ENCODE peak calls at places on chromosomes 3 and 15, in four cellular contexts. G is K562, R is HepG2, C is GM12878. M is an unnamed sample.
A peak's percentile ranks its signal among the peaks of the same experiment; 100 is the strongest.

GRCh38 chr3:149216195-149216869 is 5.3 kb downstream of the CP start:
- DNase-seq in G (no peak), C (no peak), R (peak; percentile 37), M (no peak)

GRCh38 chr15:63729115-63729884 is 104.4 kb downstream of the HERC1 start:
- DNase-seq in R (no peak), C (no peak), G (no peak), M (no peak)

GRCh38 chr15:59736181-59736580 is 47.1 kb upstream of the BNIP2 start:
- DNase-seq in R (no peak), G (no peak), C (no peak), M (peak; percentile 18)

GRCh38 chr15:99253381-99254090 is 2.3 kb downstream of the LRRC28 start:
- DNase-seq in G (no peak), R (no peak), C (no peak), M (no peak)

GRCh38 chr3:71341721-71342120 is 241.8 kb downstream of the FOXP1 start:
- DNase-seq in G (no peak), R (no peak), C (no peak), M (no peak)

GRCh38 chr3:108462899-108463298 is 47.5 kb downstream of the MYH15 start:
- DNase-seq in G (no peak), R (no peak), C (no peak), M (no peak)

GRCh38 chr15:33045066-33045810 is 149.3 kb downstream of the FMN1 start:
- DNase-seq in G (no peak), C (no peak), R (no peak), M (no peak)

GRCh38 chr15:70792171-70792573 is 28.8 kb upstream of the UACA start:
- DNase-seq in G (no peak), R (no peak), C (no peak), M (no peak)

GRCh38 chr3:136105044-136105443 is 91.1 kb downstream of the MSL2 start:
- DNase-seq in C (no peak), R (no peak), G (no peak), M (no peak)

GRCh38 chr3:190486908-190487607 is 26.8 kb upstream of the IL1RAP start:
- DNase-seq in R (no peak), C (no peak), G (no peak), M (no peak)

GRCh38 chr3:178771511-178771910 is 235.3 kb downstream of the KCNMB2 start:
- DNase-seq in G (no peak), R (no peak), C (no peak), M (no peak)

GRCh38 chr3:133572158-133573053 is 1.1 kb upstream of the CDV3 start:
- DNase-seq in C (peak; percentile 82), R (no peak), G (peak; percentile 17), M (no peak)

GRCh38 chr3:195160257-195160898 is 110.6 kb downstream of the XXYLT1 start:
- DNase-seq in C (no peak), R (peak; percentile 95), G (no peak), M (no peak)

GRCh38 chr3:49266410-49267170 is 10.4 kb downstream of the C3orf62 start:
- DNase-seq in C (no peak), G (no peak), R (no peak), M (no peak)
- TF ChIP-seq CREM in C (no peak), G (no peak), R (no peak), M (no peak)

GRCh38 chr15:101772921-101773320 is 30.4 kb upstream of the OR4F6 start:
- DNase-seq in R (no peak), C (no peak), G (no peak), M (no peak)

GRCh38 chr15:101775136-101775535 is 28.2 kb upstream of the OR4F6 start:
- DNase-seq in R (no peak), C (no peak), G (no peak), M (no peak)

GRCh38 chr15:101773496-101774100 is 29.7 kb upstream of the OR4F6 start:
- DNase-seq in C (no peak), R (peak; percentile 9), G (peak; percentile 23), M (peak; percentile 69)
- TF ChIP-seq CBFB in C (no peak), R (no peak), G (no peak), M (no peak)

DNA sequence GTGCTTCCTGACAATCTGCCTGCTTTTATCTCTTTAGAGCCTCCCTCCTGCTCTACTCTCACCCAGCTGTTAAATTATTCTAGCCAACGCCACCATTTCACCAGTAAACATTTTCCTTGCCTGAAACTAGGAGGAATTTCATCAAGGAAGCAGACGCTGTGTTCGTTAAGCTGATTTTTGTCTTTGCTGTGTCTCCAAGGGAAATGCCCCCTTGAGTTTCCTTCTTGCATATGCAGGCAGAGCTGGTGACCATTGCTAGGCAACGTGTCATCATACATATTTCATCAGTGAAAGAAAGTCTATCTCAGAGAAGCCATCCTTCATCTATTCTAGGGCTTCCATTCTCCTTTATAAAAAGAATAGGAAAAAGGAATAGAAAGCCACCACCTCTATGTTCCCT is 87.0 kb upstream of the ST8SIA2 start:
- DNase-seq in R (peak; percentile 13), C (no peak), G (peak; percentile 12), M (no peak)
- TF ChIP-seq CREM in R (no peak), C (no peak), G (no peak), M (no peak)

GRCh38 chr3:120129718-120130117 is 35.5 kb upstream of the GSK3B start:
- DNase-seq in R (no peak), G (no peak), C (no peak), M (no peak)
- TF ChIP-seq CBFB in R (no peak), G (no peak), C (no peak), M (no peak)

DNA sequence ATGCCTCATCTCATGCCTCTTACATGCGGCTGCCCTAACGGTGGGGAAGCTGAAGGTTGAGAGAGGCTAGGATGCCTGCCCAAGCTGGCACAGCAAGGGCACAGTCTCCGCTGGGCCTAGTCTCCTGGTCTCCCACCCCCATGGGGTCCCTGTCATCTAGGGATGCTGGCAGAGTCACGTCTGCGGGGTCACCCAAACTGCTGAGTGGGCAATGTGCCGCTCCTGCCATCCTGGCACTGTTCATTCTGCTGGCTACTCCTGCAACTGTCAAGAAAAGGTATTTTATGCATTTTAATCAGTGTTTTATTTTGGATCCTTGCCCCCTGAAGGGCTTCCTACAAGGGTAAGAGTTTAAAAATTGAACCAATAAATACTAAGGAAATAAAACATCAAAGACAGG is 12.8 kb downstream of the LINGO1 start:
- DNase-seq in C (no peak), G (no peak), R (no peak), M (no peak)
- TF ChIP-seq CREM in C (no peak), G (no peak), R (no peak), M (no peak)

GRCh38 chr3:12367346-12367745 is 78.5 kb downstream of the PPARG start:
- DNase-seq in C (no peak), G (no peak), R (no peak), M (no peak)
- TF ChIP-seq CBFB in C (no peak), G (no peak), R (no peak), M (no peak)

GRCh38 chr15:45117327-45118130 is 3.4 kb downstream of the DUOXA2 start:
- DNase-seq in R (no peak), G (no peak), C (no peak), M (no peak)
- TF ChIP-seq CREM in R (no peak), G (no peak), C (no peak), M (no peak)

DNA sequence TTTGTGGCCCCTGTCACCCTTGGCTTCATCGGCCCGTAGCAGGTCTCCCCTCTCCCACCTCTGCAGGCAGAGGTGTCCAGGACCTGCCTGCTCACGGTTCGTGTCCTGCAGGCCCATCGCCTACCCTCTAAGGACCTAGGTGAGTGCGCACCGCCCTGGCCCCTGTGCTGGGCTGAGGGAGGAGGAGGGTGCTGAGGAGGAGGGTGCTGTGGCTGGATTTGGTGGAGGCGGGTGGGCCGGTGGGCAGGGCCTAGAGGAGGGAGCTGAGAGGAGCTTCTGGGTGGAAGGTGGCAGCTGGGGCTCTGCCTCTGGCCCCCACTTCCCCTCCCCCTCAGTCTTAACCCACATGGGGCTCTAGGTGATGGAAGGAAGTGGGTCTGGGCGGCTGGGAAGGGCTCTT is 1.4 kb downstream of the PLA2G4B start:
- DNase-seq in G (no peak), C (no peak), R (no peak), M (no peak)
- TF ChIP-seq CBFB in G (no peak), C (no peak), R (no peak), M (no peak)

GRCh38 chr3:10982782-10983181 is 9.8 kb upstream of the SLC6A1 start:
- DNase-seq in G (no peak), R (no peak), C (no peak), M (no peak)

GRCh38 chr3:10985181-10985580 is 7.4 kb upstream of the SLC6A1 start:
- DNase-seq in R (no peak), C (no peak), G (no peak), M (no peak)

GRCh38 chr3:10981961-10982360 is 10.6 kb upstream of the SLC6A1 start:
- DNase-seq in G (no peak), R (no peak), C (no peak), M (no peak)

GRCh38 chr3:10984371-10984896 is 8.1 kb upstream of the SLC6A1 start:
- DNase-seq in R (no peak), C (no peak), G (no peak), M (no peak)

DNA sequence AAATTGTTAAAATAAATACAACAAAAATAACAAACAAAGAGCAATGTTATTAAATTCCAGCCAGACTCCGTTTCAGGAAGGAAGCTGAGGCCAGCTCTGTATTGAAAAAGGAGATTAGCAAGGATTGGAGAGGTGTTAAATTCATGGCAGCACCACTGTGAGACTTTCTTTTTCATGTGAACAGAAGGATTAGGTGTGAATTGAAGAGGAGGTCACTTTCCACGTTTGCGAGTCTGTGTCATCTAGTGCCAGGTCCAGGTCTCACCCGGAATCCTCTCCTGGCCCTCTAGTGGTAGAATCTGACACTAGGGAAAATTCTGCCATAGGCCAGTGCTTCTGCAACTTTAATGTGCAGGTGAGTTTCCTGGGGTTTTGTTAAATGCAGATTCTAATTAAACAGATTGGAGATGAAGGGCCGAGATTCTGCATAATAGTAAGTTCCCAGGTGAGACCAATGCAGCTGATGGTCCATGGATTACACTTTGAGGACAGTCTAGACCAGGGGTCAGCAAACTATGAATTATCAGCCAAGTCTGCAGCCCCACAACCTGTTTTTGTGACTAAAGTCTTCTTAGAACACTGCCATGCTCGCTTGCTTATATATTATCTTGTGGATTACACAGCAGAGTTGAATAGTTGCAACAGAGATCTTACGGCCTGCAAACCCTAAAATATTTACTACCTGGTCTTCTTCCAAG is 9.2 kb upstream of the SLC6A1 start:
- DNase-seq in R (peak; percentile 25), G (peak; percentile 72), C (no peak), M (peak; percentile 42)
- TF ChIP-seq CREM in R (no peak), G (no peak), C (no peak), M (no peak)

DNA sequence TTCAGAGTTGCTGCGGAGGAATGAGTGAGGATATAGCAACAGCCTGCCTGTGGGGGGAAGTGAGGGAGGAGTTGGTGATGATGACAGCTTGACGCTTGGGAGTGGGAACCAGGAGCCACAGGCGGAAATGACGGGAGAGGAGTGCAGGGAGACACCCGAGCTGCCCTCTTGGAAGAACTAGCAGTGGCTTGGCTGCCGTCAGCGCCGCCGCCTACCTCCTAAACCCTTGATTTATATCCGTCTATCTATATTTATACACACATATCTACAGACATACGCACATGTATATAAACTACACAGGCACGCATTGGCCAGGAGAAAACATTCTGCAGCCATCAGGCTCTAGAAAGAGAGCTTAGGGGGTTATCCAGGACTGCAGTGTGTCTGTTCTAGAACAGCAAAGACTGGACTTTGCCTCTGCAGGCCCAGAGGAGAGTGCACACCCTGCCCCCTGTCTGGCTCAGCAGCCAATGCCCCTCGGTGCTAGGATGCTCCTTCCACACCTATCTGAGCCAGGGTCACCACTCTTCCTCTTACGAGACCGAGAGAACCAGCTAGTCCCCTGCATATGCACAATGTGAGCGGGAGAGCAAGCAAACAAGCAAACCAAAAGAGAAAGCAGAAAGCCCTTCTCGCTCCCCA is 45.3 kb upstream of the MAGEF1 start:
- DNase-seq in C (no peak), R (no peak), G (no peak), M (no peak)
- TF ChIP-seq CBFB in C (no peak), R (no peak), G (no peak), M (no peak)

M was measured in WTC11.